ENCODE peak calls at places on chromosomes 7 and 10, in eight cellular contexts. H is NCI-H2107; E is hypothalamus; P is stimulated activated CD4-positive, alpha-beta T cell treated with anti-CD3 and anti-CD28 coated beads, Interleukin-1b, Interleukin-23, amount 100 ng/mL, for 24 hours; X is RPMI8226; W is pulmonary artery endothelial cell; S is fibroblast of mammary gland; U is RCC 7860. Z is an unnamed sample.

GRCh38 chr7:155835446-155836215 is 23.4 kb upstream of the SHH start:
- DNase-seq in H (no peak), E (no peak), P (no peak), X (no peak), W (no peak), S (no peak), U (no peak), Z (no peak)

GRCh38 chr7:118902600-118902999 is 678.1 kb downstream of the ANKRD7 start:
- DNase-seq in H (no peak), E (no peak), P (no peak), X (no peak), W (no peak), S (no peak), U (no peak), Z (no peak)

GRCh38 chr7:54260868-54261475 is 281.2 kb upstream of the VSTM2A start:
- DNase-seq in H (no peak), E (no peak), P (no peak), X (no peak), W (no peak), S (peak), U (peak), Z (no peak)

GRCh38 chr7:109844362-109844761 is 1246.6 kb upstream of the LRRN3 start:
- DNase-seq in H (no peak), E (no peak), P (no peak), X (peak), W (no peak), S (peak), U (no peak), Z (no peak)

GRCh38 chr7:107147464-107148214 is 21.2 kb upstream of the HBP1 start:
- DNase-seq in H (no peak), E (no peak), P (no peak), X (peak), W (no peak), S (peak), U (no peak), Z (no peak)

GRCh38 chr7:20624666-20625385 is 9.4 kb downstream of the ABCB5 start:
- DNase-seq in H (no peak), E (no peak), P (no peak), X (no peak), W (no peak), S (no peak), U (no peak), Z (no peak)

GRCh38 chr10:100886946-100887345 is 25.8 kb upstream of the SLF2 start:
- DNase-seq in H (no peak), E (no peak), P (no peak), X (no peak), W (no peak), S (peak), U (no peak), Z (no peak)

GRCh38 chr10:76902949-76903348 is 734.7 kb downstream of the KCNMA1 start:
- DNase-seq in H (no peak), E (no peak), P (no peak), X (peak), W (no peak), S (peak), U (no peak), Z (no peak)

GRCh38 chr7:143504215-143504936 is 26.7 kb downstream of the TAS2R41 start:
- DNase-seq in H (no peak), E (no peak), P (no peak), X (no peak), W (no peak), S (no peak), U (no peak), Z (no peak)

GRCh38 chr10:5443429-5443828 is 31.1 kb downstream of the NET1 start:
- DNase-seq in H (no peak), E (no peak), P (no peak), X (no peak), W (no peak), S (no peak), U (no peak), Z (no peak)

GRCh38 chr10:77865585-77866324 is 60.8 kb downstream of the DLG5 start:
- DNase-seq in H (no peak), E (no peak), P (no peak), X (peak), W (no peak), S (no peak), U (no peak), Z (no peak)

Z was measured in anterior cingulate cortex.